ENCODE peak calls at places on chromosomes 11 and 22, in nine cellular contexts. R is transverse colon, G is tibial nerve, F is H1, T is sigmoid colon, J is SK-N-SH, O is K562, Y is A549, H is ovary. I is an unnamed sample. For H3K4me1 and H3K9me3, the result is how much of the 10 kb centered on the place peaks cover.

GRCh38 chr22:47847281-47847890 is 1084.9 kb downstream of the TBC1D22A start:
- DNase-seq in R (no peak), G (no peak), F (no peak), T (no peak), J (no peak), O (no peak), Y (no peak), H (no peak), I (no peak)

GRCh38 chr11:697028-697491 is 1.4 kb downstream of the TMEM80 start:
- DNase-seq in R (no peak), G (no peak), F (no peak), T (no peak), J (no peak), O (no peak), Y (no peak), H (no peak), I (no peak)

GRCh38 chr11:45853616-45854219 is 6.4 kb downstream of the CRY2 start:
- DNase-seq in R (no peak), G (no peak), F (no peak), T (no peak), J (no peak), O (no peak), Y (no peak), H (no peak), I (no peak)

GRCh38 chr22:35104491-35104890 is 38.5 kb downstream of the ISX start:
- DNase-seq in R (no peak), G (no peak), F (no peak), T (no peak), J (no peak), O (no peak), Y (no peak), H (no peak), I (no peak)

GRCh38 chr11:126839496-126839895 is 161.1 kb downstream of the KIRREL3 start:
- DNase-seq in R (no peak), G (no peak), F (no peak), T (no peak), J (no peak), O (peak), Y (no peak), H (no peak), I (no peak)

GRCh38 chr11:15668718-15669117 is 554.0 kb downstream of the INSC start:
- DNase-seq in R (no peak), G (no peak), F (no peak), T (no peak), J (no peak), O (no peak), Y (no peak), H (no peak), I (no peak)

GRCh38 chr11:8008212-8008611 is 21.1 kb downstream of the EIF3F start:
- DNase-seq in R (no peak), G (no peak), F (no peak), T (no peak), J (no peak), O (no peak), Y (no peak), H (no peak), I (no peak)

GRCh38 chr22:17436981-17437410 is 67.7 kb downstream of the CECR2 start:
- DNase-seq in R (no peak), G (no peak), F (no peak), T (no peak), J (no peak), O (no peak), Y (no peak), H (no peak), I (no peak)

GRCh38 chr22:31229402-31230140 is 17.5 kb downstream of the LIMK2 start:
- DNase-seq in R (peak), G (no peak), F (no peak), T (peak), J (peak), O (no peak), Y (no peak), H (peak), I (peak)

GRCh38 chr22:38167988-38168407 is 13.6 kb downstream of the PLA2G6 start:
- DNase-seq in R (no peak), G (no peak), F (no peak), T (peak), J (no peak), O (no peak), Y (no peak), H (no peak), I (peak)

GRCh38 chr11:70612459-70613141 is 214.3 kb downstream of the CTTN start:
- DNase-seq in R (no peak), G (no peak), F (no peak), T (no peak), J (no peak), O (no peak), Y (no peak), H (no peak), I (no peak)

GRCh38 chr22:27286711-27287110 is 514.8 kb downstream of the MN1 start:
- DNase-seq in R (no peak), G (no peak), F (no peak), T (no peak), J (peak), O (no peak), Y (no peak), H (no peak), I (no peak)

GRCh38 chr22:46754110-46754799 is 8.2 kb upstream of the TBC1D22A start:
- DNase-seq in R (peak), G (peak), F (no peak), T (peak), J (peak), O (peak), Y (peak), H (peak), I (peak)

GRCh38 chr11:123532131-123532530 is 102.1 kb downstream of the GRAMD1B start:
- DNase-seq in R (no peak), G (no peak), F (no peak), T (no peak), J (no peak), O (peak), Y (no peak), H (no peak), I (no peak)

GRCh38 chr11:16982256-16982671 is 31.9 kb downstream of the PLEKHA7 start:
- DNase-seq in R (no peak), G (no peak), F (no peak), T (no peak), J (no peak), O (no peak), Y (no peak), H (no peak), I (peak)

GRCh38 chr22:44365196-44365802 is 52.5 kb upstream of the SHISAL1 start:
- DNase-seq in R (no peak), G (no peak), F (no peak), T (peak), J (no peak), O (no peak), Y (no peak), H (peak), I (no peak)

GRCh38 chr11:126277780-126278179 is 5.1 kb upstream of the TIRAP start:
- DNase-seq in R (no peak), G (no peak), F (no peak), T (no peak), J (no peak), O (no peak), Y (no peak), H (no peak), I (no peak)

GRCh38 chr11:85599083-85599482 is 28.1 kb downstream of the DLG2 start:
- DNase-seq in R (no peak), G (no peak), F (no peak), T (no peak), J (no peak), O (no peak), Y (no peak), H (no peak), I (no peak)

GRCh38 chr22:30267382-30268302 is 991 bp upstream of the OSM start:
- DNase-seq in R (no peak), G (no peak), F (no peak), T (no peak), J (no peak), O (no peak), Y (no peak), H (no peak), I (no peak)

GRCh38 chr11:29271616-29272015 is 745.2 kb downstream of the KCNA4 start:
- DNase-seq in R (no peak), G (no peak), F (no peak), T (no peak), J (no peak), O (no peak), Y (no peak), H (no peak), I (no peak)

GRCh38 chr22:39598017-39598965 is 27.7 kb downstream of the CACNA1I start:
- DNase-seq in R (peak), G (no peak), F (peak), T (no peak), J (no peak), O (peak), Y (peak), H (peak), I (peak)

GRCh38 chr11:120773501-120774031 is 250.3 kb upstream of the TBCEL start:
- DNase-seq in R (no peak), G (no peak), F (no peak), T (peak), J (no peak), O (no peak), Y (no peak), H (no peak), I (no peak)

GRCh38 chr11:77384584-77384983 is 83.1 kb upstream of the GDPD4 start:
- DNase-seq in R (no peak), G (no peak), F (no peak), T (no peak), J (no peak), O (no peak), Y (no peak), H (no peak), I (no peak)

GRCh38 chr22:37887610-37888378 is 18.3 kb upstream of the MICALL1 start:
- DNase-seq in R (no peak), G (peak), F (no peak), T (peak), J (no peak), O (no peak), Y (no peak), H (peak), I (no peak)

GRCh38 chr22:45895436-45896152 is 81.4 kb downstream of the WNT7B start:
- DNase-seq in R (no peak), G (no peak), F (no peak), T (no peak), J (no peak), O (no peak), Y (no peak), H (no peak), I (no peak)

GRCh38 chr11:128298271-128298670 is 289.1 kb downstream of the ETS1 start:
- DNase-seq in R (no peak), G (no peak), F (no peak), T (no peak), J (no peak), O (no peak), Y (no peak), H (no peak), I (no peak)

GRCh38 chr11:95567685-95568084 is 221.9 kb downstream of the FAM76B start:
- DNase-seq in R (no peak), G (no peak), F (no peak), T (no peak), J (no peak), O (no peak), Y (no peak), H (no peak), I (no peak)

GRCh38 chr11:94325681-94326080 is 21.3 kb downstream of the IZUMO1R start:
- DNase-seq in R (peak), G (no peak), F (peak), T (no peak), J (peak), O (peak), Y (peak), H (no peak), I (peak)

GRCh38 chr11:11155962-11156815 is 196.9 kb downstream of the CSNK2A3 start:
- DNase-seq in R (no peak), G (no peak), F (peak), T (no peak), J (peak), O (peak), Y (peak), H (no peak), I (no peak)

GRCh38 chr11:34962034-34962433 is 45.6 kb downstream of the PDHX start:
- DNase-seq in R (no peak), G (no peak), F (no peak), T (no peak), J (no peak), O (no peak), Y (no peak), H (no peak), I (no peak)

GRCh38 chr11:34960277-34960676 is 43.9 kb downstream of the PDHX start:
- DNase-seq in R (no peak), G (peak), F (no peak), T (no peak), J (peak), O (no peak), Y (no peak), H (peak), I (no peak)

GRCh38 chr11:34963351-34963750 is 46.9 kb downstream of the PDHX start:
- DNase-seq in R (no peak), G (no peak), F (no peak), T (no peak), J (no peak), O (no peak), Y (no peak), H (no peak), I (no peak)

GRCh38 chr11:34968862-34969261 is 52.4 kb downstream of the PDHX start:
- DNase-seq in R (no peak), G (no peak), F (no peak), T (no peak), J (no peak), O (no peak), Y (no peak), H (no peak), I (no peak)

GRCh38 chr11:34964610-34965331 is 48.4 kb downstream of the PDHX start:
- DNase-seq in R (no peak), G (no peak), F (no peak), T (no peak), J (no peak), O (no peak), Y (no peak), H (no peak), I (no peak)
- TF ChIP-seq EP300 in R (no peak), G (no peak), F (no peak), T (no peak), J (no peak), O (no peak), Y (no peak), H (no peak), I (no peak)

GRCh38 chr11:108207683-108208060 is 14.8 kb downstream of the NPAT start:
- DNase-seq in R (no peak), G (no peak), F (no peak), T (no peak), J (no peak), O (no peak), Y (no peak), H (no peak), I (no peak)
- H3K4me1 ChIP-seq in R (under half), G (under half), F (under half), T (under half), J (under half), O (under half), Y (under half), H (under half), I (under half)

DNA sequence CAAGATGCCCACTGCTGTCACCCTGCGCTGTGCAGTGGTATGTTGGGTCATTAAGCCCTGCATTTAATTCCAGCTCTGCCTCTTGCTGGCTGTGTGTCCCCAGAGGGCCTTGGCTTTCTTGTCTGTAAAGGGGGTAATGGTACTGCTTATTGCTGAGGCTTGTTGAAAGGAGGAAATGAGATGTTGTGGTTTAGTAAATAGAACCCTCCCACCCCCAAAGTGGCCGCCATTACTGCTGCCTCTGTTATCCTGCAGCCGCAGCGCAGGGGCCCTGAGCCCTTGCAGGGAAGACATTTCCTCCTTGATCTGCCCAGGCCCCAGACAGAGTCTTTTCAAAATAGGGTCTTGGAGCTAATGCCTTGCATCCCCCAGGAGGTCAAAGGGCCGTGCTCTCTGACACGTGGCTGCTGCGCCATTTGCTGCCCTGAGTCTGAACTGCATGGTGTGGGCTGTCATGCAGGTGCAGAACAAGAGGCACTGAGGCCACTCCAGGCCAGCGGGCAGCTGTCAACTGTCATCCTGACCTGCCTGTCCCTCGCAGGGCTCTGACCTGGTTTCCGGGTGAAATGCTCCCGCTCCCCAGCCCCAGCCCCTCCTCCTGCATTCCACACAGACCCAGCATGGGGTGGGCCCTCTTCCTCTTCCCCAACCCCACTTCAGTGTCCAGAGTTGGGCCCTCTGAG is 18.7 kb downstream of the PVALB start:
- DNase-seq in R (no peak), G (no peak), F (no peak), T (no peak), J (no peak), O (no peak), Y (no peak), H (no peak), I (no peak)
- H3K9me3 ChIP-seq in R (under half), G (under half), F (under half), T (under half), J (under half), O (under half), Y (under half), H (under half), I (under half)

GRCh38 chr11:64848779-64849599 is 4.5 kb upstream of the CDC42BPG start:
- DNase-seq in R (peak), G (no peak), F (peak), T (no peak), J (no peak), O (no peak), Y (no peak), H (no peak), I (peak)
- TF ChIP-seq EP300 in R (no peak), G (no peak), F (no peak), T (no peak), J (no peak), O (no peak), Y (no peak), H (no peak), I (no peak)

DNA sequence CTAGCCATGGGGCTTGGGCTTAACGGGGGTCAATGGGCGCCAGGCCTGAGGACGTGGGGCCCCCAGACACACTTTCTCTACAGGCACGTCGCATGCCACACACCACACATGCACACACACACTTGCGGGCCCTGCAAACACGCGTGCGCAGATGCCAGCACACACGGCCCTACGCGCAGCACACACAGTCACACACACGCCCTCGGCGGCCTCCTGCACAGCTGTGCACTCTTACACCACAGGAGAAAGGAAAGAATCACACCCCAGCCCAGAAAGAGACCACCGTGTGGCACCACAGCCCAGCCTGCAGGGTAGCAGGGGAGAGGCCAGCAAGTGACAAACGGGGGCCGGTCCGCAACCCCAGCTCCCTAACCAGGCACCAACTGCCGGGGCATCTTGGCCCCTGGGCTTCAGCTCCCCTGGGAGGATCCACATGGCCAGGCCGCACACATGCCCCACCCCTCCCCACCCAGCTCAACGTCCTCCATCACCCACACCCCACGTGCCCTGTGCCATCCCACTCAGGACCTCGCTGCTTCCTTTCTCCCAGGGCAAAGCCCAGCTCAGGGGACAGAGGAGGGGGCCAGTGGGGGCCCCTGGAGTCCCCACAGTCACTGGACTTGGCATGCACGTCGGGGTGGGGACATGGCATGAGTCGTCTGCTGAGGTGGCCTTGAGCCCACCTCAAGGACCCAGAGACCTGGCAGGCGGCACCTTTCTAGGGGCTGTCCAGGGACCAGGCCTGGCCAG is 26.3 kb upstream of the TH start:
- DNase-seq in R (no peak), G (no peak), F (no peak), T (no peak), J (no peak), O (no peak), Y (no peak), H (no peak), I (no peak)
- H3K4me1 ChIP-seq in R (under half), G (under half), F (under half), T (under half), J (under half), O (half or more), Y (under half), H (under half), I (under half)

GRCh38 chr11:34182921-34183685 is 77.7 kb downstream of the NAT10 start:
- DNase-seq in R (no peak), G (no peak), F (no peak), T (no peak), J (no peak), O (no peak), Y (no peak), H (no peak), I (no peak)
- H3K9me3 ChIP-seq in R (under half), G (under half), F (under half), T (under half), J (under half), O (under half), Y (under half), H (under half), I (under half)

GRCh38 chr22:22171357-22172218 is 73.0 kb upstream of the VPREB1 start:
- DNase-seq in R (no peak), G (no peak), F (no peak), T (no peak), J (peak), O (peak), Y (peak), H (no peak), I (no peak)
- TF ChIP-seq EP300 in R (no peak), G (no peak), F (no peak), T (no peak), J (no peak), O (no peak), Y (no peak), H (no peak), I (no peak)

GRCh38 chr11:9253086-9253485 is 12.1 kb downstream of the DENND5A start:
- DNase-seq in R (no peak), G (no peak), F (no peak), T (no peak), J (no peak), O (no peak), Y (no peak), H (no peak), I (no peak)
- H3K4me1 ChIP-seq in R (under half), G (under half), F (under half), T (under half), J (under half), O (under half), Y (under half), H (under half), I (under half)